ENCODE peak calls at places on chromosomes 13 and 19, in eight cellular contexts. S, L, V, E, I, J, B and P are unnamed samples.

GRCh38 chr19:18520848-18521691 is 800 bp downstream of the ELL start:
- DNase-seq in I (peak; percentile 25), S (peak; percentile 69), L (no peak), B (no peak), J (peak; percentile 42), V (no peak), E (no peak), P (peak; percentile 73)

GRCh38 chr13:23960566-23961156 is 63.4 kb upstream of the C1QTNF9B start:
- DNase-seq in I (peak; percentile 17), B (no peak), L (no peak), J (no peak), V (no peak), E (no peak), S (no peak), P (no peak)

GRCh38 chr13:82698383-82698782 is 1183.9 kb downstream of the SLITRK1 start:
- DNase-seq in V (no peak), I (no peak), J (no peak), S (no peak), E (no peak), B (no peak), L (no peak), P (no peak)

GRCh38 chr13:28037399-28037798 is 48.9 kb upstream of the URAD start:
- DNase-seq in B (no peak), J (no peak), E (no peak), S (no peak), V (no peak), I (no peak), L (no peak), P (no peak)

GRCh38 chr19:27775395-27775794 is 1437.6 kb downstream of the UQCRFS1 start:
- DNase-seq in V (no peak), E (no peak), J (no peak), L (no peak), S (no peak), I (no peak), B (no peak), P (no peak)

GRCh38 chr13:97615266-97615665 is 181.3 kb downstream of the RAP2A start:
- DNase-seq in V (no peak), S (no peak), E (no peak), I (no peak), L (no peak), J (no peak), B (no peak), P (no peak)

GRCh38 chr13:105908581-105908980 is 626.9 kb downstream of the EFNB2 start:
- DNase-seq in E (no peak), B (no peak), L (no peak), S (no peak), V (no peak), I (peak; percentile 4), J (no peak), P (no peak)

GRCh38 chr19:18596752-18597157 is 8.2 kb downstream of the REX1BD start:
- DNase-seq in V (peak; percentile 68), S (peak; percentile 92), L (no peak), E (no peak), J (no peak), B (peak; percentile 89), I (no peak), P (peak; percentile 96)

GRCh38 chr13:41455725-41456419 is 1.5 kb upstream of the RGCC start:
- DNase-seq in J (no peak), S (no peak), I (peak; percentile 8), L (no peak), V (no peak), B (no peak), E (no peak), P (peak; percentile 20)

GRCh38 chr13:51221674-51222509 is at the start of gene FAM124A:
- DNase-seq in L (no peak), B (peak; percentile 89), J (peak; percentile 46), E (peak; percentile 83), S (peak; percentile 97), I (peak; percentile 16), V (peak; percentile 51), P (peak; percentile 90)

GRCh38 chr13:51221108-51221507 is 1.1 kb upstream of the FAM124A start:
- DNase-seq in E (no peak), I (no peak), J (no peak), B (no peak), S (no peak), V (no peak), L (no peak), P (no peak)

GRCh38 chr13:51225034-51225433 is 2.8 kb downstream of the FAM124A start:
- DNase-seq in I (no peak), L (no peak), S (no peak), V (no peak), J (no peak), B (no peak), E (no peak), P (no peak)

GRCh38 chr13:51222510-51223283 is 499 bp downstream of the FAM124A start:
- DNase-seq in V (no peak), E (peak; percentile 49), B (no peak), L (no peak), S (peak; percentile 70), I (peak; percentile 0), J (no peak), P (peak; percentile 54)

DNA sequence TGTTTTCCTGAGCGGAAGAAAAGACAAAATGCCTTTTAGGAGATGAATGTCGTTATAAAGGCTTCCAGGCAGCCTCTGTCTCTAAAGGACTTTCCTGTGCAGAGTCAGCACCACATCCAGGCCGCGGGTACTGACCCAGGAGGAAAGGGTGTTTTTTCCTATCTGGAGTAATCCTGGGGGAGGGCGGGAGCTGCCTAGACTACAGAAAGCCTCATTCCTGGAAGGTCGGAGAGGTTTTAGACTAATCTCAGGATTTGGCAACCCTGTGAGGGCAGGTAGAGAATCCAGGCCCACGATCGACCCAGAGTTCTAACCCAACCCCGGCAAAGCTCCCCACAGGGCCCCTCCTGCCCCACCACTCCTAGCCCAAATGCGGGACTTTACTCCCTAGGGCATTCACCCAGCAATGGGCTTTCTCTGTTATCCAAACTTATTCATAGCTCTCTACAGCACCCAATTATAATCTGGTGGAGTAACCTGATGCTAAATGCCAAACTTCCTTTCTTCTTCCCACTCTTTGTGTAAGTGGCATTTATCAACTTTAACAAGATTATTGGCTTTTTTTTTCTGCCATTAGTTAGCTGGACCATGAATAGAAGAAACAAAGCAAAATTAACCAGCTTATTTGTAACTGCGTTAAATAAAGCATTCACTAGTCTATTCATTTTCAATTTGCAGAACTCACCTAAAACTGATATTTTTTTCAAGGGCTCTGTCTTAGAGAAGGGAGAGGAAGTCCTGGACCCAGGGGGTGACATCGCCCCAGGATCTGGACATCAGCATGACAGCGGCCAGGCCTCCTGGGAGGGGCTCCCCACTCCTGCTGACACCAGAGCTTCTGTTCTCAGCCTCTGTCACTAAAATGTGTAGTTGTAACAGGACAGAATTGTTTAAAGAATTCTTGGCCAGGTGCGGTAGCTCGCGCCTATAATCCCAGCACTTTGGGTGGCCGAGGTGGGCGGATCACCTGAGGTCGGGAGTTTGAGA is 1.4 kb downstream of the FAM124A start:
- DNase-seq in L (no peak), S (peak; percentile 68), V (no peak), E (peak; percentile 68), I (no peak), B (no peak), J (peak; percentile 21), P (peak; percentile 36)
- H3K4me3 ChIP-seq in L (peak overlapping the region; percentile 85), S (no peak overlapping the region), V (no peak overlapping the region), E (peak overlapping the region; percentile 73), I (no peak overlapping the region), B (peak overlapping the region; percentile 70), J (peak overlapping the region; percentile 91), P (peak overlapping the region; percentile 82)

GRCh38 chr13:64529874-64530485 is 2700.2 kb downstream of the PCDH9 start:
- DNase-seq in I (no peak), L (no peak), E (no peak), V (no peak), J (no peak), B (peak; percentile 14), S (no peak), P (peak; percentile 20)
- H3K27me3 ChIP-seq in I (no peaks in the 10 kb centered on the region), L (no peaks in the 10 kb centered on the region), E (no peaks in the 10 kb centered on the region), V (no peaks in the 10 kb centered on the region), J (no peaks in the 10 kb centered on the region), B (no peaks in the 10 kb centered on the region), S (no peaks in the 10 kb centered on the region), P (no peaks in the 10 kb centered on the region)

GRCh38 chr19:55276720-55277430 is 3.0 kb downstream of the HSPBP1 start:
- DNase-seq in I (no peak), V (no peak), E (no peak), S (no peak), L (no peak), B (no peak), J (no peak), P (no peak)
- H3K4me3 ChIP-seq in I (no peak overlapping the region), V (no peak overlapping the region), E (no peak overlapping the region), S (no peak overlapping the region), L (no peak overlapping the region), B (no peak overlapping the region), J (no peak overlapping the region), P (no peak overlapping the region)

GRCh38 chr19:41476583-41476982 is 33.6 kb downstream of the ERICH4 start:
- DNase-seq in S (no peak), J (no peak), E (no peak), B (no peak), V (no peak), I (no peak), L (no peak), P (no peak)
- H3K27me3 ChIP-seq in S (no peaks in the 10 kb centered on the region), J (peaks cover 3% of the 10 kb centered on the region), E (peaks cover 66% of the 10 kb centered on the region), B (peaks cover 64% of the 10 kb centered on the region), V (no peaks in the 10 kb centered on the region), I (peaks cover 4% of the 10 kb centered on the region), L (peaks cover 18% of the 10 kb centered on the region), P (no peaks in the 10 kb centered on the region)

GRCh38 chr19:39401549-39402416 is 4.9 kb upstream of the ZFP36 start:
- DNase-seq in E (no peak), L (peak; percentile 63), V (peak; percentile 56), B (no peak), I (peak; percentile 86), J (no peak), S (peak; percentile 90), P (no peak)

GRCh38 chr19:39405261-39405912 is 1.3 kb upstream of the ZFP36 start:
- DNase-seq in J (no peak), L (no peak), S (peak; percentile 72), B (no peak), V (no peak), E (no peak), I (peak; percentile 27), P (no peak)

GRCh38 chr19:39400997-39401548 is 5.6 kb upstream of the ZFP36 start:
- DNase-seq in E (no peak), V (no peak), I (no peak), B (no peak), S (no peak), L (no peak), J (no peak), P (no peak)

GRCh38 chr19:39403331-39404312 is 3.0 kb upstream of the ZFP36 start:
- DNase-seq in S (peak; percentile 98), I (peak; percentile 94), B (no peak), E (peak; percentile 81), L (peak; percentile 100), J (peak; percentile 98), V (peak; percentile 91), P (peak; percentile 91)

GRCh38 chr19:39402417-39403297 is 4.0 kb upstream of the ZFP36 start:
- DNase-seq in E (peak; percentile 75), I (peak; percentile 81), L (peak; percentile 95), J (peak; percentile 96), V (peak; percentile 92), B (peak; percentile 87), S (peak; percentile 96), P (peak; percentile 98)
- H3K4me3 ChIP-seq in E (peak overlapping the region; percentile 4), I (peak overlapping the region; percentile 73), L (peak overlapping the region; percentile 62), J (peak overlapping the region; percentile 18), V (no peak overlapping the region), B (peak overlapping the region; percentile 41), S (peak overlapping the region; percentile 71), P (peak overlapping the region; percentile 62)